ENCODE peak calls at places on chromosome 16, in four cellular contexts. One of them, this sample, is unnamed.
A peak's percentile ranks its signal among the peaks of the same experiment; 100 is the strongest.

GRCh38 chr16:81204794-81205680 is 33.5 kb upstream of the BCO1 start:
- DNase-seq in H1: no peak
- DNase-seq in HepG2: peak; percentile 61
- DNase-seq in K562: peak; percentile 65
- DNase-seq in this sample: peak; percentile 61

GRCh38 chr16:53817812-53818211 is 113.9 kb downstream of the FTO start:
- DNase-seq in H1: no peak
- DNase-seq in K562: no peak
- DNase-seq in HepG2: no peak
- DNase-seq in this sample: no peak

GRCh38 chr16:67105251-67105650 is 4.5 kb upstream of the PHAF1 start:
- DNase-seq in HepG2: no peak
- DNase-seq in H1: no peak
- DNase-seq in K562: no peak
- DNase-seq in this sample: no peak

GRCh38 chr16:59611556-59611955 is 877.4 kb upstream of the GOT2 start:
- DNase-seq in HepG2: no peak
- DNase-seq in H1: no peak
- DNase-seq in K562: no peak
- DNase-seq in this sample: no peak

GRCh38 chr16:11251525-11252481 is 4.2 kb downstream of the SOCS1 start:
- DNase-seq in K562: peak; percentile 66
- DNase-seq in HepG2: no peak
- DNase-seq in H1: no peak
- DNase-seq in this sample: no peak

GRCh38 chr16:86508028-86508946 is 2.0 kb upstream of the FOXF1 start:
- DNase-seq in HepG2: no peak
- DNase-seq in K562: no peak
- DNase-seq in H1: no peak
- DNase-seq in this sample: peak; percentile 25

GRCh38 chr16:87153326-87153725 is 163.9 kb downstream of the C16orf95 start:
- DNase-seq in H1: no peak
- DNase-seq in K562: no peak
- DNase-seq in HepG2: no peak
- DNase-seq in this sample: no peak

GRCh38 chr16:23435500-23435899 is 17.5 kb downstream of the COG7 start:
- DNase-seq in H1: peak; percentile 34
- DNase-seq in HepG2: peak; percentile 77
- DNase-seq in K562: peak; percentile 77
- DNase-seq in this sample: peak; percentile 74

GRCh38 chr16:10501016-10501607 is 79.3 kb downstream of the EMP2 start:
- DNase-seq in H1: no peak
- DNase-seq in K562: peak; percentile 90
- DNase-seq in HepG2: peak; percentile 50
- DNase-seq in this sample: no peak

GRCh38 chr16:66515543-66516171 is 34.3 kb downstream of the TK2 start:
- DNase-seq in H1: peak; percentile 13
- DNase-seq in K562: peak; percentile 56
- DNase-seq in HepG2: no peak
- DNase-seq in this sample: peak; percentile 81

GRCh38 chr16:31265329-31266245 is 5.8 kb downstream of the ITGAM start:
- DNase-seq in K562: no peak
- DNase-seq in HepG2: no peak
- DNase-seq in H1: peak; percentile 10
- DNase-seq in this sample: peak; percentile 95
- TF ChIP-seq PHF8 in K562: no peak
- TF ChIP-seq PHF8 in HepG2: no peak
- TF ChIP-seq PHF8 in H1: no peak
- TF ChIP-seq PHF8 in this sample: no peak

DNA sequence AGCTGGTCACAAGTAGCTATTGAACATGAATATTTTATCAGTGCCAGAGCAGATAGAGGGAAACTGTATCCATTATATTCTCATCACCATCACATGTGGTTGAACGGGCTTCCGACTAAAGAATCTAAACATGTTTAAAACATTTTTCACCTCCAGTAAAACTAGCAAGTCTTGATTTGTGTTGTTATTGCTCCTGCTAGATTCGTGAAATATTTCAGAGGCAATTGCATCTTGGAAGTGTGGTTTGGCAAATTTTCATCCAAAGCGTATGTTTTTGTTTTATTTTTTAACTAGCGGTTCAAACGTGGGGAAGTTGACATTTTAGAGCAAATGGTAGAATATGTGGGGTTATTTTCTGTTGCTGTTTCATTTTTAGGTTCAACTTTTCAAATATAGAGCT is 483.0 kb downstream of the CDH13 start:
- DNase-seq in H1: no peak
- DNase-seq in HepG2: no peak
- DNase-seq in K562: no peak
- DNase-seq in this sample: no peak
- TF ChIP-seq PHF8 in H1: no peak
- TF ChIP-seq PHF8 in HepG2: no peak
- TF ChIP-seq PHF8 in K562: no peak
- TF ChIP-seq PHF8 in this sample: no peak

GRCh38 chr16:20300312-20301097 is 26.8 kb downstream of the GP2 start:
- DNase-seq in H1: peak; percentile 47
- DNase-seq in HepG2: peak; percentile 71
- DNase-seq in K562: peak; percentile 74
- DNase-seq in this sample: peak; percentile 63
- TF ChIP-seq PHF8 in H1: no peak
- TF ChIP-seq PHF8 in HepG2: no peak
- TF ChIP-seq PHF8 in K562: no peak
- TF ChIP-seq PHF8 in this sample: no peak

GRCh38 chr16:6190756-6191155 is 1093.2 kb upstream of the EEF2KMT start:
- DNase-seq in K562: no peak
- DNase-seq in H1: no peak
- DNase-seq in HepG2: no peak
- DNase-seq in this sample: no peak
- TF ChIP-seq PHF8 in K562: no peak
- TF ChIP-seq PHF8 in H1: no peak
- TF ChIP-seq PHF8 in HepG2: no peak
- TF ChIP-seq PHF8 in this sample: no peak

GRCh38 chr16:20928774-20929411 is 28.3 kb downstream of the LYRM1 start:
- DNase-seq in H1: no peak
- DNase-seq in HepG2: no peak
- DNase-seq in K562: no peak
- DNase-seq in this sample: no peak
- TF ChIP-seq PHF8 in H1: no peak
- TF ChIP-seq PHF8 in HepG2: no peak
- TF ChIP-seq PHF8 in K562: no peak
- TF ChIP-seq PHF8 in this sample: no peak